ENCODE peak calls at places on chromosome 6, in five cellular contexts. N is H9, M is H1, I is mesenchymal stem cell, H is trophoblast cell. S is an unnamed sample.

GRCh38 chr6:87606199-87606598 is 16.3 kb downstream of the ORC3 start:
- DNase-seq in N (no peak), M (no peak), I (no peak), H (no peak), S (no peak)

GRCh38 chr6:13485923-13486557 is 1.4 kb downstream of the GFOD1 start:
- DNase-seq in N (no peak), M (no peak), I (peak; percentile 62), H (peak; percentile 66), S (peak; percentile 35)

GRCh38 chr6:163883946-163884345 is 469.4 kb downstream of the QKI start:
- DNase-seq in N (no peak), M (no peak), I (peak; percentile 42), H (no peak), S (no peak)

GRCh38 chr6:55175078-55175777 is 913 bp downstream of the HCRTR2 start:
- DNase-seq in N (peak; percentile 28), M (peak; percentile 45), I (no peak), H (no peak), S (no peak)

GRCh38 chr6:36759177-36759757 is 61.6 kb downstream of the RAB44 start:
- DNase-seq in N (peak; percentile 88), M (peak; percentile 94), I (peak; percentile 70), H (peak; percentile 65), S (peak; percentile 72)

GRCh38 chr6:701696-702479 is 8.9 kb upstream of the EXOC2 start:
- DNase-seq in N (no peak), M (no peak), I (no peak), H (no peak), S (no peak)

GRCh38 chr6:158160932-158161539 is 7.0 kb downstream of the SERAC1 start:
- DNase-seq in N (no peak), M (no peak), I (peak; percentile 47), H (peak; percentile 24), S (no peak)

GRCh38 chr6:71490876-71491275 is 202.3 kb downstream of the OGFRL1 start:
- DNase-seq in N (no peak), M (no peak), I (no peak), H (peak; percentile 25), S (no peak)

GRCh38 chr6:126264265-126264664 is 75.7 kb upstream of the CENPW start:
- DNase-seq in N (no peak), M (no peak), I (no peak), H (no peak), S (no peak)

GRCh38 chr6:26554669-26555504 is 16.7 kb downstream of the HMGN4 start:
- DNase-seq in N (peak; percentile 58), M (peak; percentile 78), I (peak; percentile 81), H (peak; percentile 46), S (peak; percentile 45)

GRCh38 chr6:3227363-3228045 is at the start of gene TUBB2B:
- DNase-seq in N (peak; percentile 94), M (peak; percentile 63), I (peak; percentile 62), H (no peak), S (peak; percentile 91)

GRCh38 chr6:43091020-43091419 is 14.9 kb downstream of the PTK7 start:
- DNase-seq in N (no peak), M (no peak), I (no peak), H (no peak), S (no peak)

GRCh38 chr6:42693725-42694323 is 28.6 kb downstream of the PRPH2 start:
- DNase-seq in N (no peak), M (no peak), I (no peak), H (no peak), S (no peak)

GRCh38 chr6:32195652-32195901 is 3.1 kb upstream of the GPSM3 start:
- DNase-seq in N (peak; percentile 100), M (peak; percentile 100), I (peak; percentile 100), H (peak; percentile 100), S (peak; percentile 100)

GRCh38 chr6:52020961-52021570 is 66.3 kb downstream of the PKHD1 start:
- DNase-seq in N (no peak), M (no peak), I (peak; percentile 28), H (no peak), S (peak; percentile 30)

GRCh38 chr6:25788305-25788922 is 33.9 kb downstream of the SLC17A4 start:
- DNase-seq in N (peak; percentile 71), M (peak; percentile 76), I (peak; percentile 59), H (peak; percentile 27), S (no peak)

GRCh38 chr6:159946912-159947311 is 22.0 kb upstream of the IGF2R start:
- DNase-seq in N (no peak), M (no peak), I (no peak), H (no peak), S (no peak)

GRCh38 chr6:123965894-123966293 is 162.2 kb downstream of the NKAIN2 start:
- DNase-seq in N (peak; percentile 67), M (no peak), I (peak; percentile 33), H (no peak), S (peak; percentile 51)

GRCh38 chr6:89350281-89351037 is 2.1 kb downstream of the UBE2J1 start:
- DNase-seq in N (no peak), M (no peak), I (peak; percentile 37), H (peak; percentile 52), S (no peak)

GRCh38 chr6:130577178-130577919 is 211.5 kb downstream of the TMEM200A start:
- DNase-seq in N (no peak), M (no peak), I (no peak), H (no peak), S (no peak)

GRCh38 chr6:70663881-70664466 is 3.7 kb upstream of the SMAP1 start:
- DNase-seq in N (no peak), M (no peak), I (no peak), H (no peak), S (no peak)

GRCh38 chr6:149060985-149061760 is 256.3 kb upstream of the TAB2 start:
- DNase-seq in N (no peak), M (no peak), I (peak; percentile 87), H (no peak), S (no peak)

GRCh38 chr6:166520905-166521834 is 65.3 kb downstream of the RAMACL start:
- DNase-seq in N (no peak), M (no peak), I (no peak), H (no peak), S (no peak)

GRCh38 chr6:38957426-38957825 is 91.2 kb upstream of the GLP1R start:
- DNase-seq in N (no peak), M (no peak), I (no peak), H (no peak), S (no peak)

GRCh38 chr6:38508286-38508685 is 131.4 kb downstream of the BTBD9 start:
- DNase-seq in N (no peak), M (no peak), I (no peak), H (no peak), S (no peak)

GRCh38 chr6:62978920-62979319 is 232.3 kb upstream of the FKBP1C start:
- DNase-seq in N (no peak), M (no peak), I (no peak), H (no peak), S (no peak)

GRCh38 chr6:145036848-145037567 is 698.3 kb downstream of the EPM2A start:
- DNase-seq in N (no peak), M (no peak), I (peak; percentile 21), H (peak; percentile 15), S (no peak)

GRCh38 chr6:82442320-82442719 is 78.7 kb downstream of the TPBG start:
- DNase-seq in N (no peak), M (no peak), I (no peak), H (no peak), S (no peak)

GRCh38 chr6:11685411-11686093 is 93.1 kb downstream of the ADTRP start:
- DNase-seq in N (no peak), M (no peak), I (peak; percentile 58), H (peak; percentile 83), S (no peak)

GRCh38 chr6:55040102-55040848 is 134.0 kb upstream of the HCRTR2 start:
- DNase-seq in N (no peak), M (no peak), I (peak; percentile 67), H (peak; percentile 2), S (no peak)

GRCh38 chr6:25774120-25774730 is 19.7 kb downstream of the SLC17A4 start:
- DNase-seq in N (no peak), M (no peak), I (no peak), H (no peak), S (no peak)

GRCh38 chr6:41098366-41098765 is 25.6 kb downstream of the NFYA start:
- DNase-seq in N (no peak), M (no peak), I (no peak), H (no peak), S (no peak)

GRCh38 chr6:100185615-100186014 is 191.6 kb upstream of the MCHR2 start:
- DNase-seq in N (no peak), M (no peak), I (no peak), H (no peak), S (no peak)

GRCh38 chr6:42045538-42046460 is 4.5 kb upstream of the TAF8 start:
- DNase-seq in N (peak; percentile 73), M (peak; percentile 53), I (peak; percentile 92), H (no peak), S (no peak)

GRCh38 chr6:11969092-11969491 is 43.0 kb upstream of the HIVEP1 start:
- DNase-seq in N (no peak), M (no peak), I (peak; percentile 57), H (peak; percentile 48), S (no peak)

GRCh38 chr6:140058846-140059245 is 684.4 kb upstream of the CITED2 start:
- DNase-seq in N (no peak), M (no peak), I (no peak), H (peak; percentile 79), S (no peak)
- H3K23ac ChIP-seq in N (no peak overlapping the region), M (no peak overlapping the region), I (no peak overlapping the region), H (no peak overlapping the region), S (no peak overlapping the region)

GRCh38 chr6:17826301-17826700 is 119.6 kb upstream of the NUP153 start:
- DNase-seq in N (no peak), M (no peak), I (no peak), H (no peak), S (no peak)
- H2BK12ac ChIP-seq in N (no peak overlapping the region), M (no peak overlapping the region), I (no peak overlapping the region), H (no peak overlapping the region), S (no peak overlapping the region)

GRCh38 chr6:28356666-28357020 is 6.9 kb downstream of the ZKSCAN3 start:
- DNase-seq in N (no peak), M (no peak), I (no peak), H (no peak), S (no peak)
- H3K23ac ChIP-seq in N (no peak overlapping the region), M (no peak overlapping the region), I (no peak overlapping the region), H (no peak overlapping the region), S (no peak overlapping the region)

GRCh38 chr6:79079425-79080130 is 1.5 kb upstream of the PHIP start:
- DNase-seq in N (no peak), M (no peak), I (peak; percentile 26), H (no peak), S (no peak)

GRCh38 chr6:79076160-79076559 is 1.9 kb downstream of the PHIP start:
- DNase-seq in N (no peak), M (no peak), I (peak; percentile 35), H (no peak), S (no peak)

GRCh38 chr6:79078057-79078969 is at the start of gene PHIP:
- DNase-seq in N (peak; percentile 91), M (peak; percentile 96), I (peak; percentile 99), H (peak; percentile 94), S (peak; percentile 96)

GRCh38 chr6:79077680-79078056 is 386 bp downstream of the PHIP start:
- DNase-seq in N (no peak), M (no peak), I (no peak), H (peak; percentile 12), S (no peak)

GRCh38 chr6:79076881-79077641 is 993 bp downstream of the PHIP start:
- DNase-seq in N (peak; percentile 93), M (peak; percentile 88), I (peak; percentile 95), H (peak; percentile 88), S (peak; percentile 89)
- H2BK12ac ChIP-seq in N (no peak overlapping the region), M (no peak overlapping the region), I (no peak overlapping the region), H (no peak overlapping the region), S (no peak overlapping the region)

GRCh38 chr6:115055579-115055978 is 712.8 kb upstream of the HS3ST5 start:
- DNase-seq in N (no peak), M (no peak), I (no peak), H (no peak), S (no peak)
- H3K23ac ChIP-seq in N (no peak overlapping the region), M (no peak overlapping the region), I (no peak overlapping the region), H (no peak overlapping the region), S (no peak overlapping the region)

S was measured in neuronal stem cell.